ENCODE peak calls at places on chromosomes 4 and X, in seven cellular contexts. F is fibroblast of lung, O is heart right ventricle, M is tibial nerve, W is kidney epithelial cell, Y is coronary artery, C is HFF-Myc. D is an unnamed sample.

GRCh38 chr4:175560628-175561027 is 251.4 kb downstream of the GPM6A start:
- DNase-seq in F (peak), O (no peak), M (no peak), W (peak), Y (no peak), C (no peak), D (peak)

GRCh38 chr4:149063007-149063406 is 620.8 kb upstream of the NR3C2 start:
- DNase-seq in F (no peak), O (no peak), M (no peak), W (no peak), Y (no peak), C (no peak), D (no peak)

GRCh38 chrX:41027388-41027787 is 57.9 kb upstream of the USP9X start:
- DNase-seq in F (peak), O (no peak), M (no peak), W (no peak), Y (no peak), C (no peak), D (peak)

GRCh38 chrX:13669246-13669689 is 16.3 kb downstream of the TCEANC start:
- DNase-seq in F (peak), O (peak), M (peak), W (peak), Y (no peak), C (peak), D (peak)

GRCh38 chr4:42906906-42907774 is 14.6 kb downstream of the GRXCR1 start:
- DNase-seq in F (no peak), O (no peak), M (no peak), W (peak), Y (no peak), C (no peak), D (peak)

GRCh38 chr4:5760936-5761480 is 50.0 kb downstream of the EVC start:
- DNase-seq in F (no peak), O (no peak), M (no peak), W (no peak), Y (peak), C (no peak), D (no peak)

GRCh38 chr4:113971706-113972360 is 7.6 kb downstream of the ARSJ start:
- DNase-seq in F (peak), O (no peak), M (no peak), W (no peak), Y (no peak), C (no peak), D (no peak)

GRCh38 chrX:2875798-2876399 is 47.2 kb downstream of the GYG2 start:
- DNase-seq in F (peak), O (no peak), M (no peak), W (no peak), Y (no peak), C (no peak), D (no peak)

GRCh38 chr4:8737075-8737474 is 134.6 kb downstream of the HMX1 start:
- DNase-seq in F (no peak), O (no peak), M (no peak), W (no peak), Y (no peak), C (no peak), D (no peak)

GRCh38 chrX:38754102-38754790 is 47.0 kb upstream of the MID1IP1 start:
- DNase-seq in F (peak), O (peak), M (no peak), W (no peak), Y (no peak), C (peak), D (peak)

GRCh38 chr4:1172228-1172851 is at the start of gene SPON2:
- DNase-seq in F (peak), O (no peak), M (no peak), W (no peak), Y (no peak), C (no peak), D (no peak)

GRCh38 chr4:8225704-8226443 is 26.8 kb downstream of the SH3TC1 start:
- DNase-seq in F (no peak), O (no peak), M (no peak), W (no peak), Y (no peak), C (no peak), D (no peak)

DNA sequence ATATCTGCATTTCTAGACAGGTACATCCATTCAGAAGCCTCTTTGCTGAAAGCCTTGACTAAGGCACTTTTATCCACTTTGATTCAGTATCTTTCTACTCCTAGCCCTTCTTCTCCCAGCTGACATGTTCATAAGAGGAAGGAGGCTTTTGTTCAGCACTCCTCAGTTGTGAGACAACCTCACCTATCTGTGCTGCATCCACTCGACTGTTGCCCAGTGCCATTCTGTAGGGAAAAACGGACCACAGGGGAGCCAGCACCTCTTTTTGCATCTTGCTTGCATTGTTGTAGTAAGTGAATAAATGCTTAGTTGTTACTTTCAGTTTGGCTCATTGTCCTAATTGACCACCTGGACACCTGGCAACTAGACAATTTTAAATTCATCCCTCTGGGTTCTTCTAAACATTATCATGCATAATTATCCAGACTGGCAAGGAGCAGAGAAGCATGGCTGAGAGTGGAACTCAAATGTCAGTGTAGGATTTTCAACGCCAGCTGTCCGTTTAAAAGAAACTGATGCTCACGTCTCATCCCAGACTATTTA is 83.8 kb upstream of the BOD1L1 start:
- DNase-seq in F (no peak), O (no peak), M (no peak), W (no peak), Y (no peak), C (no peak), D (no peak)
- H3K4me3 ChIP-seq in F (no peak), O (no peak), M (no peak), W (no peak), Y (no peak), C (no peak), D (no peak)

GRCh38 chr4:120870279-120870673 is 52.2 kb downstream of the PRDM5 start:
- DNase-seq in F (no peak), O (no peak), M (no peak), W (no peak), Y (no peak), C (no peak), D (no peak)
- TF ChIP-seq CTCF in F (no peak), O (no peak), M (no peak), W (peak), Y (no peak), C (peak), D (peak)

DNA sequence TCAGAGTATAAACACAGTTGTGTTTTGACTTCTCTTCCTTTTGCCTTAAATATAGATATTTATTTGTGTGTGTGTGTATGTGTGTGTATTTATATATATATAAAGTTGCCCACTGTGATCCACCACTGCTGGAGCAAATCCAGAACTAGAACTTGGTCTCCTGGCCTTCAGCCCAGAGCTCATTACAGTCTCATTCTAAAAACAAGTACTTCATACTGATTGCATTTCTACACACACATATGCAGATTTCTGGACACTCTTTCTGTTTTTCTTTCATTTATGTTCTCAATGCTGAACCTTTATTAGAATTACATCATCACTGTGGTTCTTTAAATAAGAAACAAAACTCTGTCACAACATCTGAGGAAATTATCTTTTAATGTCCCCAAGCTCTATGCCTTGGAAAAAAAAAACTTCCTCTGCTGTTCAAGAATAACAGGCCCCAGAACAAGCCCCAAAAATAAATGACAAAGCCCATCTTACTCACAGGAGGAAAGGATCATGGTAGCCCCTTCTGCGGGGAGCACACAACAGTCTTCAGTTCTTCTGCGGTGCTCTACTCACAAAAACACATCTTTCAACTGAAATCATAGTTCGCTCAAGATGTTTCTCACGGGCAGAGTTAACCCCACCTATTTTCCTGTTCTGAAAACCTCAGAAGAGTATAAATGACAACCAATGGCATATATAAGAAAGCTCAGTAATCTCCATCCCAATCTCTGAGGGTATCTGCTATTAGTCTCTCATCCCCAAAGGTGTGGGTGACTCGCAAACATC is at the start of gene TXK:
- DNase-seq in F (peak), O (peak), M (no peak), W (no peak), Y (no peak), C (no peak), D (no peak)
- H3K4me3 ChIP-seq in F (no peak), O (no peak), M (no peak), W (no peak), Y (no peak), C (no peak), D (no peak)

GRCh38 chr4:182143086-182143821 is 99.9 kb upstream of the TENM3 start:
- DNase-seq in F (peak), O (no peak), M (no peak), W (no peak), Y (no peak), C (no peak), D (no peak)
- TF ChIP-seq CTCF in F (peak), O (no peak), M (no peak), W (no peak), Y (no peak), C (no peak), D (no peak)

GRCh38 chr4:66000500-66001117 is 330.3 kb upstream of the EPHA5 start:
- DNase-seq in F (no peak), O (no peak), M (no peak), W (no peak), Y (no peak), C (no peak), D (no peak)
- H3K4me3 ChIP-seq in F (no peak), O (no peak), M (no peak), W (no peak), Y (no peak), C (no peak), D (no peak)

DNA sequence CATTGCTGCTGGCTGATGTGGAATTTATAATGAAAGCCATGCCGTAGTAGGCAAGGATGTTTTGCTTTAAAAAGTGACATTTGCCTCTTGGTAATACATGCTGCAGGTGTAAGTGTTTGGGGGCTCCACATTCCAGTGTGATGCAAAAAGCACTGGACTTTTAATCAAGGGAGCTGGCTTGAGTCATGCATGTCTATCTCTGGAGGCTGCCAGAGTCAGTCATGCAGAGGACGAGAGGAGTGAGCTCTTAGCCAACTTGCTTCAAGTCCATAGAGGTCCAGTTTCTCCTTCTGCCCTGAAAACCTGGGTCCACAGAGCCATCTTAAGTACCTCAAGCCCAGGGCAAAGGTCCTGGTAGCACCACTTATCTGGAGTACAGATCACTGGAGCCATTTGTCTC is 11.6 kb upstream of the CXCL13 start:
- DNase-seq in F (no peak), O (no peak), M (no peak), W (peak), Y (no peak), C (no peak), D (no peak)
- TF ChIP-seq CTCF in F (no peak), O (no peak), M (no peak), W (no peak), Y (no peak), C (no peak), D (no peak)

GRCh38 chr4:76028242-76028859 is 5.1 kb upstream of the CXCL10 start:
- DNase-seq in F (peak), O (no peak), M (no peak), W (no peak), Y (no peak), C (no peak), D (no peak)
- H3K4me3 ChIP-seq in F (peak), O (peak), M (no peak), W (no peak), Y (peak), C (no peak), D (peak)

D was measured in retinal pigment epithelial cell.